ENCODE peak calls at places on chromosomes 3 and 15, in four cellular contexts. O, Q, J and A are unnamed samples.
A peak's percentile ranks its signal among the peaks of the same experiment; 100 is the strongest.

GRCh38 chr15:58396181-58396580 is 35.6 kb upstream of the LIPC start:
- DNase-seq in O (no peak), Q (no peak), J (peak; percentile 80), A (no peak)

GRCh38 chr3:126389112-126389791 is 5.5 kb upstream of the CFAP100 start:
- DNase-seq in O (no peak), Q (peak; percentile 79), J (peak; percentile 98), A (no peak)

GRCh38 chr3:153026026-153026425 is 136.0 kb upstream of the RAP2B start:
- DNase-seq in O (no peak), Q (peak; percentile 23), J (no peak), A (no peak)

GRCh38 chr3:188631291-188632010 is 477.5 kb downstream of the LPP start:
- DNase-seq in O (no peak), Q (no peak), J (peak; percentile 66), A (no peak)

GRCh38 chr3:72274511-72275295 is 489.8 kb upstream of the PROK2 start:
- DNase-seq in O (no peak), Q (peak; percentile 66), J (peak; percentile 82), A (no peak)

GRCh38 chr15:28022961-28023360 is 76.2 kb downstream of the OCA2 start:
- DNase-seq in O (no peak), Q (no peak), J (no peak), A (no peak)

GRCh38 chr15:42704492-42704926 is 32.4 kb downstream of the CDAN1 start:
- DNase-seq in O (peak; percentile 24), Q (peak; percentile 73), J (peak; percentile 92), A (no peak)

GRCh38 chr3:53194218-53195065 is 33.4 kb downstream of the PRKCD start:
- DNase-seq in O (no peak), Q (no peak), J (no peak), A (no peak)

GRCh38 chr3:73029321-73029796 is 32.1 kb upstream of the EBLN2 start:
- DNase-seq in O (no peak), Q (no peak), J (peak; percentile 83), A (no peak)

GRCh38 chr15:63491116-63491817 is 13.1 kb upstream of the USP3 start:
- DNase-seq in O (no peak), Q (no peak), J (no peak), A (no peak)

GRCh38 chr15:88769161-88769971 is 33.9 kb upstream of the ACAN start:
- DNase-seq in O (no peak), Q (no peak), J (peak; percentile 87), A (no peak)

GRCh38 chr3:187196573-187197094 is 652 bp upstream of the RTP1 start:
- DNase-seq in O (no peak), Q (no peak), J (peak; percentile 65), A (no peak)

GRCh38 chr3:156246939-156247725 is 126.8 kb downstream of the KCNAB1 start:
- DNase-seq in O (no peak), Q (no peak), J (no peak), A (no peak)

GRCh38 chr15:62495670-62496328 is 330.7 kb upstream of the C2CD4B start:
- DNase-seq in O (no peak), Q (peak; percentile 40), J (peak; percentile 75), A (no peak)

GRCh38 chr3:51581529-51581928 is 43.0 kb downstream of the RAD54L2 start:
- DNase-seq in O (no peak), Q (no peak), J (no peak), A (no peak)

GRCh38 chr3:11185564-11186317 is 31.4 kb downstream of the HRH1 start:
- DNase-seq in O (no peak), Q (peak; percentile 40), J (peak; percentile 96), A (no peak)

GRCh38 chr15:89444241-89444797 is 52.1 kb downstream of the RHCG start:
- DNase-seq in O (no peak), Q (no peak), J (no peak), A (no peak)

GRCh38 chr15:48981941-48982340 is 18.2 kb upstream of the SHC4 start:
- DNase-seq in O (no peak), Q (no peak), J (no peak), A (no peak)

GRCh38 chr3:158727499-158728377 is 4.5 kb downstream of the RARRES1 start:
- DNase-seq in O (peak; percentile 26), Q (peak; percentile 72), J (peak; percentile 92), A (no peak)

GRCh38 chr3:41989518-41989917 is 27.6 kb upstream of the ULK4 start:
- DNase-seq in O (no peak), Q (no peak), J (no peak), A (no peak)

GRCh38 chr15:85444329-85444605 is 63.9 kb downstream of the AKAP13 start:
- DNase-seq in O (no peak), Q (no peak), J (no peak), A (no peak)

GRCh38 chr3:135513106-135514063 is 452.1 kb upstream of the PPP2R3A start:
- DNase-seq in O (no peak), Q (no peak), J (no peak), A (no peak)

GRCh38 chr3:126393563-126393962 is 1.1 kb upstream of the CFAP100 start:
- DNase-seq in O (no peak), Q (no peak), J (peak; percentile 56), A (no peak)

GRCh38 chr3:196648856-196649255 is 9.4 kb downstream of the NRROS start:
- DNase-seq in O (no peak), Q (no peak), J (peak; percentile 74), A (no peak)

GRCh38 chr15:64426845-64427465 is 33.4 kb upstream of the ZNF609 start:
- DNase-seq in O (no peak), Q (peak; percentile 13), J (no peak), A (no peak)

GRCh38 chr3:42819351-42819965 is 10.2 kb downstream of the ACKR2 start:
- DNase-seq in O (no peak), Q (no peak), J (no peak), A (no peak)

GRCh38 chr3:156762631-156763185 is 63.4 kb upstream of the LEKR1 start:
- DNase-seq in O (no peak), Q (no peak), J (peak; percentile 73), A (no peak)

GRCh38 chr3:62139957-62140356 is 233.4 kb downstream of the FEZF2 start:
- DNase-seq in O (no peak), Q (no peak), J (peak; percentile 49), A (no peak)

GRCh38 chr3:113436794-113437193 is 4.5 kb downstream of the CFAP44 start:
- DNase-seq in O (no peak), Q (peak; percentile 63), J (peak; percentile 72), A (no peak)

GRCh38 chr3:135851201-135852061 is 114.1 kb upstream of the PPP2R3A start:
- DNase-seq in O (no peak), Q (no peak), J (no peak), A (no peak)

GRCh38 chr3:31919528-31919927 is 61.5 kb downstream of the OSBPL10 start:
- DNase-seq in O (no peak), Q (peak; percentile 16), J (no peak), A (no peak)

GRCh38 chr3:184583345-184584000 is 21.9 kb downstream of the EPHB3 start:
- DNase-seq in O (no peak), Q (no peak), J (peak; percentile 94), A (no peak)

GRCh38 chr15:28286031-28286430 is 35.9 kb downstream of the HERC2 start:
- DNase-seq in O (no peak), Q (no peak), J (no peak), A (no peak)

GRCh38 chr3:12138044-12138443 is 20.7 kb downstream of the TIMP4 start:
- DNase-seq in O (no peak), Q (peak; percentile 54), J (no peak), A (no peak)

GRCh38 chr15:90232941-90233700 is 620 bp downstream of the CIB1 start:
- DNase-seq in O (no peak), Q (peak; percentile 96), J (peak; percentile 96), A (peak; percentile 27)

GRCh38 chr3:52722491-52722890 is 16.6 kb downstream of the SPCS1 start:
- DNase-seq in O (no peak), Q (no peak), J (no peak), A (no peak)

GRCh38 chr15:78060232-78060631 is 17.3 kb downstream of the TBC1D2B start:
- DNase-seq in O (no peak), Q (no peak), J (no peak), A (no peak)

GRCh38 chr15:31974855-31975421 is 55.4 kb upstream of the CHRNA7 start:
- DNase-seq in O (no peak), Q (peak; percentile 56), J (no peak), A (no peak)

GRCh38 chr15:99586121-99586520 is 20.3 kb downstream of the MEF2A start:
- DNase-seq in O (no peak), Q (no peak), J (no peak), A (no peak)
- H3K9me3 ChIP-seq in O (peaks cover 24% of the 10 kb centered on the region), Q (no peaks in the 10 kb centered on the region), J (no peaks in the 10 kb centered on the region), A (no peaks in the 10 kb centered on the region)

DNA sequence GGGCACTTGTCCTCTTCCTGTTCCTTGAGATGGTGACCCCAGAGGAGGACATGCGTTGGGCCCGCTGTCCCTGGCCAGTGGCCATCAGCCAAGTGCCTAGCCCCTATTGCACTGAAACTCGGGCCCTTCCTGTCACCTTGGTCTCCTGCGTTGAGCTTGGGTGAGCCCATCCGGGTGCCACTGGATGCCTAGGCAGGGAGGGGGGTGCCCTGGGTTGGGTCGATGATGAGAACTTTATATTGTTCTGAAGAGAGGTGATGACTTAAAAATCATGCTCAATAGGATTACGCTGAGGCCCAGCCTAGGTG is 221.8 kb downstream of the SNRPN start:
- DNase-seq in O (no peak), Q (no peak), J (no peak), A (peak; percentile 1)
- H3K9me3 ChIP-seq in O (no peaks in the 10 kb centered on the region), Q (peaks cover 5% of the 10 kb centered on the region), J (no peaks in the 10 kb centered on the region), A (no peaks in the 10 kb centered on the region)

GRCh38 chr3:138260636-138261035 is 69.0 kb downstream of the NME9 start:
- DNase-seq in O (no peak), Q (peak; percentile 22), J (no peak), A (no peak)
- H3K9me3 ChIP-seq in O (no peaks in the 10 kb centered on the region), Q (no peaks in the 10 kb centered on the region), J (no peaks in the 10 kb centered on the region), A (no peaks in the 10 kb centered on the region)

GRCh38 chr15:79923515-79924169 is 26.8 kb upstream of the MTHFS start:
- DNase-seq in O (peak; percentile 94), Q (peak; percentile 98), J (peak; percentile 99), A (peak; percentile 98)
- H3K9me3 ChIP-seq in O (peaks cover 22% of the 10 kb centered on the region), Q (no peaks in the 10 kb centered on the region), J (peaks cover 8% of the 10 kb centered on the region), A (no peaks in the 10 kb centered on the region)

DNA sequence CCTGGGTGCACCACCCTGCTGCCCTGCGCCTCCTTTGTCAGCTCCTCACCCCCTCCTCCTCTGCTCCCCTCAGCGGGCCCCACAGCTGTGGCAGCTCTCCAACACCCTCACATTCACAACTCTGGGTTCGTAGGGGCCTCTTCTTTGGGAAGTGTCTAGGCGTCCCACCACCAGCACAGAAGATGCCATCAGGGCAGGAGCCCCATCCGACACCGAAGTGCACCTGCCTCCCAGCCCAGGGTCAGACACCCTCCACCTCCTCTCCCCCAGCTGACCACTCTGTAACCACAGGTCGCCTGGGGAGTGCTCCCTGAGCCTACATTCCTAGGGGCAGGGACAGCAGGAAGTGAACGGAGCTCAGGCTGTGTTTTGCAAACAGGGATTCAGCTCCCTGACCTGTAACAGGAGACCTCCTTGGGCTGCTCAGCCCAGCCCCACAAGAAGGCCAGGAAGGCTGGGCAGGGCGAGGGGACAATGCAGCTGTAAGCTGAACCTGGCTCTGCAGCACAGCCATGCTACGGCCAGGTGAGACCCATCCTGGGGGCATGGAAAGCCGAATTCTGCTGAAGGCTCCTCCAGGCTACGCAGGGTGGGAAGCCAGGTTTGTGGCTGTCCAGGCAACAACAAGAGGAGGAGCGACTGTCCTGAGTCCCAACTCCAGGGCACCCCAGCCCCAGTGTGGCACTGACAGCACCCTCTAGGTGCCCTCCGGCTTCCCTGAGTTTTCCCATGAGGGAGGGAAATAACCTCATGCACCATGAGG is 269.0 kb downstream of the GOLGA6L6 start:
- DNase-seq in O (no peak), Q (no peak), J (peak; percentile 89), A (no peak)
- H3K9me3 ChIP-seq in O (no peaks in the 10 kb centered on the region), Q (peaks cover 3% of the 10 kb centered on the region), J (peaks cover 23% of the 10 kb centered on the region), A (no peaks in the 10 kb centered on the region)